ENCODE peak calls at places on chromosomes 5 and 9, in ten cellular contexts. L is IMR-90, C is BE2C, G is cardiac fibroblast, X is kidney epithelial cell, O is dorsolateral prefrontal cortex, H is esophagus squamous epithelium, S is mucosa of descending colon, Z is GM23248, K is AG09309. T is an unnamed sample.

GRCh38 chr9:98944130-98945074 is 695 bp downstream of the COL15A1 start:
- DNase-seq in L (no peak), C (no peak), G (peak), X (no peak), O (no peak), H (no peak), S (peak), Z (peak), K (no peak), T (no peak)

GRCh38 chr9:120071760-120072159 is 508.2 kb downstream of the CDK5RAP2 start:
- DNase-seq in L (no peak), C (no peak), G (no peak), X (no peak), O (no peak), H (no peak), S (no peak), Z (no peak), K (no peak), T (no peak)

GRCh38 chr5:139795074-139796001 is at the start of gene PSD2:
- DNase-seq in L (no peak), C (peak), G (no peak), X (no peak), O (no peak), H (no peak), S (peak), Z (peak), K (no peak), T (no peak)

GRCh38 chr5:157993201-157993600 is 134.3 kb upstream of the CLINT1 start:
- DNase-seq in L (no peak), C (no peak), G (no peak), X (no peak), O (no peak), H (no peak), S (no peak), Z (no peak), K (no peak), T (no peak)

GRCh38 chr5:14286574-14287399 is 143.6 kb downstream of the TRIO start:
- DNase-seq in L (no peak), C (no peak), G (no peak), X (no peak), O (no peak), H (no peak), S (no peak), Z (no peak), K (no peak), T (no peak)

GRCh38 chr9:106220415-106220814 is 526.1 kb downstream of the TMEM38B start:
- DNase-seq in L (no peak), C (no peak), G (no peak), X (no peak), O (no peak), H (no peak), S (no peak), Z (no peak), K (no peak), T (no peak)

GRCh38 chr9:133057006-133057405 is 4.8 kb upstream of the CEL start:
- DNase-seq in L (no peak), C (no peak), G (no peak), X (no peak), O (no peak), H (no peak), S (no peak), Z (no peak), K (no peak), T (no peak)

GRCh38 chr9:136544549-136545064 is 1.2 kb downstream of the NOTCH1 start:
- DNase-seq in L (no peak), C (no peak), G (peak), X (no peak), O (peak), H (no peak), S (peak), Z (peak), K (no peak), T (no peak)

GRCh38 chr5:114412509-114413171 is 50.8 kb downstream of the KCNN2 start:
- DNase-seq in L (peak), C (no peak), G (peak), X (peak), O (no peak), H (no peak), S (no peak), Z (peak), K (peak), T (peak)

GRCh38 chr9:95507456-95508241 is 9.1 kb downstream of the PTCH1 start:
- DNase-seq in L (peak), C (peak), G (peak), X (no peak), O (peak), H (peak), S (peak), Z (peak), K (no peak), T (peak)

GRCh38 chr5:94618029-94618492 is 343 bp downstream of the KIAA0825 start:
- DNase-seq in L (peak), C (peak), G (peak), X (peak), O (peak), H (no peak), S (peak), Z (peak), K (no peak), T (no peak)

GRCh38 chr9:108823829-108824228 is 32.0 kb downstream of the ACTL7B start:
- DNase-seq in L (no peak), C (no peak), G (no peak), X (no peak), O (no peak), H (no peak), S (no peak), Z (no peak), K (no peak), T (no peak)

GRCh38 chr9:70053864-70054263 is 10.2 kb downstream of the MAMDC2 start:
- DNase-seq in L (no peak), C (no peak), G (no peak), X (peak), O (no peak), H (no peak), S (no peak), Z (no peak), K (no peak), T (no peak)

GRCh38 chr9:122844137-122844536 is 15.7 kb upstream of the PDCL start:
- DNase-seq in L (no peak), C (no peak), G (no peak), X (no peak), O (no peak), H (no peak), S (no peak), Z (no peak), K (no peak), T (no peak)

GRCh38 chr5:96433066-96433447 is at the start of gene PCSK1:
- DNase-seq in L (no peak), C (peak), G (no peak), X (no peak), O (no peak), H (no peak), S (no peak), Z (peak), K (no peak), T (no peak)

GRCh38 chr9:87481890-87482855 is 15.5 kb upstream of the DAPK1 start:
- DNase-seq in L (no peak), C (no peak), G (no peak), X (no peak), O (no peak), H (no peak), S (no peak), Z (no peak), K (no peak), T (no peak)
- H3K4me3 ChIP-seq in L (no peak), C (no peak), G (no peak), X (no peak), O (no peak), H (no peak), S (no peak), Z (no peak), K (no peak), T (no peak)

DNA sequence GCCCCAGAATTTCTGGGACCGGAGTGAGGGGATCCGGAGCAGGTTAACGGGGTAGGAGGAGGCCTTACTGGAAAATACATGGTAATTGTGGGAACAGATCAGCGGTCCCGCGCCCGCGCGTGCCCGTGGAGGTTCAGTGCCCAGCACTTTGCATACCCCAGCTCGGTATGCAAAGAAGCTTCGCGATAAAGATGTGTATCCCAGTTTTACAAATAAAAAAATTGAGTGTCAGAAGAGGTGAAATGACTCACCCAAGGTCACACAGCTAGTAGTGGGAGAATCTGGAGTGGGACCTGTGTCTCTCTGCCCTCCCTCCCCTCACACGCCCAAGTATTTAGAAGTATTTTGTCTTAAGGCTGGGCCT is 965 bp downstream of the NEURL1B start:
- DNase-seq in L (peak), C (no peak), G (no peak), X (no peak), O (no peak), H (no peak), S (no peak), Z (peak), K (no peak), T (no peak)
- H3K4me3 ChIP-seq in L (peak), C (peak), G (no peak), X (peak), O (peak), H (peak), S (peak), Z (no peak), K (peak), T (peak)

GRCh38 chr9:130266236-130267098 is 907 bp downstream of the HMCN2 start:
- DNase-seq in L (no peak), C (no peak), G (no peak), X (no peak), O (no peak), H (no peak), S (no peak), Z (no peak), K (no peak), T (no peak)

GRCh38 chr9:130265431-130266235 is at the start of gene HMCN2:
- DNase-seq in L (no peak), C (peak), G (no peak), X (no peak), O (no peak), H (no peak), S (no peak), Z (peak), K (no peak), T (no peak)

GRCh38 chr9:130263601-130264413 is 1.8 kb upstream of the HMCN2 start:
- DNase-seq in L (no peak), C (no peak), G (peak), X (peak), O (no peak), H (no peak), S (no peak), Z (peak), K (no peak), T (no peak)

GRCh38 chr9:130262771-130263170 is 2.8 kb upstream of the HMCN2 start:
- DNase-seq in L (no peak), C (no peak), G (no peak), X (no peak), O (no peak), H (no peak), S (no peak), Z (no peak), K (no peak), T (no peak)

DNA sequence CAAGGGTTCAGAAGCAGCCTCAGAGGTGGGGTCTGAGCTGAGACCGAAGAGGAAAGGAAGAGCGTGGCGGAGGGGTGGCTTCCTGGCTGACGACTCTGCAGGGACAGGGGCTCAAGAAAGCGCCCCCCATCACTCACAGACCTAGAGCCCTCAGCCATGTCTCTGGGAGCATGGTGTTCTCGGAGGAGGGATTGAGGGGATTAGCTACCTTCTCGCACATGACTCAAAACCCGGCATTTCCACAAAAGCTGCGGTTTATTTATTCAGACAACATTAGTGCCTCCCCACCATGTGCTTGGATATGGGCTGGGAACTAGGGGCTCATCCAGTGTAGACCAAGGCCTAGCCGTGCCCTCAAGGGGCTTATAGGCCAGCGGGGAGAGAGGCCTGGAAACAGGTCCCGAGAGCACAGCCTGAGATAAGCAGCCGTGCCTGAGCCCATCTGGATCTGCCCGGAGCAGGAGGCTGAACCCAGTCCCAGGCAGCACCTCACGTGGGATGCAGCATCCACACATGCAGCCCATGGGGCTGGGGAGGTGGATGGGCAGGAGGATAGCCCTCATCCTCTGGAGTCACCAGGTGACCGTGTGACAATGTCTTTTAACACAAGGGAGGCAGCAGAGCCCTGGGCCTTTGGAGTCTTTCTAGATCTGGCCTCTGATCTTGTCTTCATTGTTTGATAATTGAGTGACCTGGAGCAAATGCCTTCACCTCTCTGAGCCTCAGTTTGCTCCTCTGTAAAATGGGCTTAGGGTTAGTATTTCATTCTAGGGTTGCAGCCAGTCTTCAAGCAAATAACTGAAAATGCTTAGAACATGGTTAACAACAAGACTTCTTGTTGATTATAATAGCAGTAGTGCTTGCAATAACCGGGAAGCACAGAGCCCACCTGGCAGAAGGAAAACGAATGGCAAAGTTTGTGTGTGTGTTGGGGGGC is 878 bp upstream of the HMCN2 start:
- DNase-seq in L (no peak), C (no peak), G (no peak), X (no peak), O (no peak), H (no peak), S (no peak), Z (no peak), K (no peak), T (no peak)
- H3K4me3 ChIP-seq in L (no peak), C (no peak), G (no peak), X (no peak), O (no peak), H (peak), S (no peak), Z (no peak), K (no peak), T (no peak)

GRCh38 chr5:90534922-90535321 is 5.5 kb upstream of the LYSMD3 start:
- DNase-seq in L (no peak), C (no peak), G (no peak), X (no peak), O (no peak), H (no peak), S (no peak), Z (no peak), K (no peak), T (no peak)
- H3K4me3 ChIP-seq in L (no peak), C (no peak), G (no peak), X (no peak), O (no peak), H (no peak), S (no peak), Z (no peak), K (no peak), T (no peak)

GRCh38 chr9:131848570-131849160 is 108.8 kb upstream of the RAPGEF1 start:
- DNase-seq in L (no peak), C (no peak), G (no peak), X (no peak), O (no peak), H (no peak), S (no peak), Z (peak), K (no peak), T (no peak)
- H3K4me3 ChIP-seq in L (no peak), C (no peak), G (no peak), X (no peak), O (no peak), H (no peak), S (no peak), Z (no peak), K (no peak), T (no peak)